ENCODE peak calls at places on chromosomes 11 and 22, in five cellular contexts. G, O, U, L and Y are unnamed samples.

GRCh38 chr11:74288161-74288560 is 23.3 kb downstream of the P4HA3 start:
- DNase-seq in U (no peak), G (no peak), O (peak), L (peak), Y (peak)

GRCh38 chr11:129853508-129854228 is 38.0 kb downstream of the TMEM45B start:
- DNase-seq in O (peak), L (peak), U (peak), G (no peak), Y (peak)

GRCh38 chr11:125968363-125968762 is 22.5 kb downstream of the VSIG10L2 start:
- DNase-seq in L (no peak), O (no peak), U (no peak), G (no peak), Y (no peak)

GRCh38 chr11:121630041-121630440 is 177.3 kb upstream of the SORL1-AS1 start:
- DNase-seq in L (peak), O (no peak), U (no peak), G (no peak), Y (no peak)

GRCh38 chr11:72617080-72617744 is 57.0 kb downstream of the PDE2A start:
- DNase-seq in O (no peak), U (no peak), L (no peak), G (no peak), Y (no peak)

GRCh38 chr11:60927600-60927999 is 3.3 kb downstream of the TMEM132A start:
- DNase-seq in L (no peak), U (no peak), G (no peak), O (no peak), Y (no peak)

GRCh38 chr11:2548596-2548995 is 103.8 kb downstream of the KCNQ1 start:
- DNase-seq in O (no peak), G (no peak), L (no peak), U (no peak), Y (no peak)

GRCh38 chr22:24523873-24524272 is 28.7 kb downstream of the UPB1 start:
- DNase-seq in L (no peak), U (no peak), G (no peak), O (no peak), Y (no peak)

GRCh38 chr11:1326435-1327063 is 17.1 kb upstream of the TOLLIP start:
- DNase-seq in U (no peak), L (no peak), O (no peak), G (no peak), Y (no peak)

GRCh38 chr11:134527382-134528243 is 115.6 kb upstream of the B3GAT1 start:
- DNase-seq in L (no peak), U (no peak), O (no peak), G (no peak), Y (no peak)

GRCh38 chr11:133520707-133521106 is 11.6 kb downstream of the OPCML start:
- DNase-seq in O (no peak), G (no peak), L (no peak), U (no peak), Y (no peak)